ENCODE peak calls at places on chromosomes 3 and 15, in nine cellular contexts. F is foreskin fibroblast; O is effector CD4-positive, alpha-beta T cell; J is CD8-positive, alpha-beta T cell; S is Ammon's horn; U is NCI-H1092 treated with DMSO at 0.1 percent for 48 hours; V is stimulated activated CD8-positive, alpha-beta memory T cell treated with anti-CD3 and anti-CD28 coated beads, Interleukin-2, amount 100 ng/mL, for 48 hours; D is AG10803; B is NCI-H2081 treated with DMSO at 0.1 percent for 48 hours. N is an unnamed sample.

GRCh38 chr3:127929818-127930217 is 14.8 kb downstream of the KBTBD12 start:
- DNase-seq in J (no peak), O (no peak), V (no peak), D (no peak), B (no peak), U (no peak), F (no peak), S (no peak), N (no peak)

GRCh38 chr3:157913751-157914150 is 192.5 kb downstream of the SHOX2 start:
- DNase-seq in B (no peak), U (peak), D (peak), S (no peak), J (no peak), V (no peak), O (no peak), F (peak), N (no peak)

GRCh38 chr3:102114264-102114979 is 265.1 kb downstream of the NFKBIZ start:
- DNase-seq in F (no peak), U (no peak), V (peak), J (peak), O (peak), D (no peak), B (no peak), S (no peak), N (no peak)

GRCh38 chr15:90883526-90883931 is 775 bp upstream of the FES start:
- DNase-seq in B (no peak), U (no peak), O (no peak), D (no peak), V (no peak), S (no peak), J (no peak), F (peak), N (no peak)

GRCh38 chr3:190378240-190378891 is 9.6 kb upstream of the CLDN16 start:
- DNase-seq in J (no peak), S (no peak), D (peak), O (no peak), B (no peak), U (no peak), V (no peak), F (peak), N (no peak)

GRCh38 chr3:19815805-19816204 is 118.2 kb downstream of the EFHB start:
- DNase-seq in O (no peak), V (no peak), D (no peak), U (no peak), S (no peak), B (no peak), J (no peak), F (no peak), N (no peak)

GRCh38 chr15:31382693-31383005 is 56.0 kb downstream of the KLF13 start:
- DNase-seq in D (no peak), O (no peak), F (no peak), J (no peak), U (no peak), V (no peak), S (no peak), B (no peak), N (no peak)

GRCh38 chr15:47517737-47518136 is 199.6 kb upstream of the SEMA6D start:
- DNase-seq in B (no peak), V (no peak), D (no peak), O (no peak), U (no peak), S (no peak), F (peak), J (no peak), N (no peak)

GRCh38 chr15:26630857-26631256 is 142.0 kb downstream of the GABRB3 start:
- DNase-seq in D (no peak), F (no peak), B (no peak), V (no peak), S (peak), O (no peak), U (no peak), J (no peak), N (no peak)

GRCh38 chr3:29384640-29385039 is 103.8 kb downstream of the RBMS3 start:
- DNase-seq in O (no peak), D (peak), F (peak), S (no peak), V (no peak), B (no peak), U (no peak), J (no peak), N (no peak)

GRCh38 chr3:42166662-42167300 is 75.6 kb downstream of the TRAK1 start:
- DNase-seq in U (no peak), D (no peak), F (no peak), O (no peak), S (peak), J (no peak), B (no peak), V (no peak), N (no peak)

GRCh38 chr15:89472785-89473256 is 23.6 kb downstream of the RHCG start:
- DNase-seq in D (peak), O (no peak), U (peak), F (peak), V (peak), S (peak), B (no peak), J (no peak), N (no peak)

GRCh38 chr15:63832620-63833245 is 1.0 kb downstream of the HERC1 start:
- DNase-seq in V (no peak), U (peak), S (peak), B (no peak), O (no peak), F (no peak), D (peak), J (no peak), N (no peak)

GRCh38 chr3:112990672-112991602 is at the start of gene GTPBP8:
- DNase-seq in B (peak), J (peak), O (peak), D (peak), U (peak), S (peak), V (peak), F (peak), N (peak)

GRCh38 chr3:78703944-78704343 is 1063.9 kb downstream of the ROBO1 start:
- DNase-seq in V (no peak), U (no peak), D (no peak), J (no peak), S (no peak), O (no peak), F (peak), B (no peak), N (no peak)

GRCh38 chr3:106913111-106913698 is 464.0 kb upstream of the CCDC54 start:
- DNase-seq in U (no peak), O (no peak), V (no peak), F (no peak), J (no peak), B (no peak), D (no peak), S (no peak), N (no peak)